ENCODE peak calls at places on chromosomes 3 and 15, in five cellular contexts. N is mammary epithelial cell, E is MM.1S, L is fibroblast of lung, H is HL-60. S is an unnamed sample.

GRCh38 chr15:101049856-101050646 is 130.9 kb downstream of the LRRK1 start:
- DNase-seq in E (no peak), L (no peak), N (no peak), H (no peak), S (no peak)

GRCh38 chr3:197795200-197795599 is 4.1 kb downstream of the LRCH3 start:
- DNase-seq in N (peak; percentile 71), H (no peak), L (peak; percentile 32), E (no peak), S (no peak)

GRCh38 chr3:164030194-164030593 is 1048.1 kb downstream of the SI start:
- DNase-seq in E (no peak), N (no peak), H (no peak), L (no peak), S (no peak)

GRCh38 chr3:48507256-48508061 is 3.5 kb upstream of the SHISA5 start:
- DNase-seq in E (peak; percentile 77), H (peak; percentile 72), N (peak; percentile 92), L (peak; percentile 83), S (peak; percentile 71)

GRCh38 chr3:40978442-40978841 is 220.9 kb upstream of the CTNNB1 start:
- DNase-seq in E (no peak), L (no peak), N (no peak), H (no peak), S (no peak)

GRCh38 chr3:29171583-29171990 is 109.3 kb upstream of the RBMS3 start:
- DNase-seq in L (no peak), N (no peak), H (no peak), E (peak; percentile 50), S (no peak)

GRCh38 chr3:111311709-111312235 is 230.2 kb upstream of the CD96 start:
- DNase-seq in N (no peak), E (peak; percentile 97), L (peak; percentile 83), H (no peak), S (no peak)

GRCh38 chr3:172257638-172258400 is 190.4 kb downstream of the GHSR start:
- DNase-seq in E (no peak), H (no peak), L (peak; percentile 93), N (no peak), S (no peak)

GRCh38 chr3:37620071-37620635 is 241.5 kb upstream of the CTDSPL start:
- DNase-seq in L (no peak), H (no peak), N (no peak), E (no peak), S (no peak)

GRCh38 chr3:178537123-178537754 is 1.0 kb downstream of the KCNMB2 start:
- DNase-seq in L (no peak), N (no peak), E (peak; percentile 48), H (no peak), S (no peak)

GRCh38 chr3:47367631-47368030 is 13.2 kb upstream of the PTPN23 start:
- DNase-seq in E (no peak), N (no peak), H (no peak), L (no peak), S (no peak)

GRCh38 chr15:79311901-79312553 is 1.1 kb downstream of the TMED3 start:
- DNase-seq in N (no peak), E (no peak), L (peak; percentile 4), H (peak; percentile 9), S (no peak)

GRCh38 chr15:85318048-85318731 is 62.2 kb upstream of the AKAP13 start:
- DNase-seq in E (peak; percentile 26), N (peak; percentile 90), L (peak; percentile 92), H (no peak), S (no peak)

GRCh38 chr15:41647269-41647668 is 12.9 kb upstream of the MGA start:
- DNase-seq in H (peak; percentile 17), E (no peak), L (no peak), N (no peak), S (no peak)

GRCh38 chr3:128383316-128384235 is 83.1 kb downstream of the DNAJB8 start:
- DNase-seq in E (peak; percentile 85), H (peak; percentile 12), N (peak; percentile 65), L (peak; percentile 39), S (peak; percentile 39)

GRCh38 chr3:11613851-11614491 is 29.7 kb downstream of the VGLL4 start:
- DNase-seq in L (no peak), N (no peak), E (no peak), H (no peak), S (no peak)

GRCh38 chr3:125115640-125116039 is 59.8 kb upstream of the HEG1 start:
- DNase-seq in E (no peak), H (no peak), N (no peak), L (peak; percentile 93), S (no peak)

GRCh38 chr3:161171113-161171512 is 50.0 kb upstream of the NMD3 start:
- DNase-seq in N (peak; percentile 60), L (peak; percentile 94), E (no peak), H (no peak), S (no peak)

GRCh38 chr15:52503788-52504496 is 24.7 kb downstream of the MYO5A start:
- DNase-seq in L (peak; percentile 84), E (peak; percentile 76), N (peak; percentile 83), H (no peak), S (no peak)

GRCh38 chr15:32919749-32920414 is 202.1 kb downstream of the GREM1 start:
- DNase-seq in H (no peak), E (no peak), L (peak; percentile 93), N (no peak), S (no peak)

DNA sequence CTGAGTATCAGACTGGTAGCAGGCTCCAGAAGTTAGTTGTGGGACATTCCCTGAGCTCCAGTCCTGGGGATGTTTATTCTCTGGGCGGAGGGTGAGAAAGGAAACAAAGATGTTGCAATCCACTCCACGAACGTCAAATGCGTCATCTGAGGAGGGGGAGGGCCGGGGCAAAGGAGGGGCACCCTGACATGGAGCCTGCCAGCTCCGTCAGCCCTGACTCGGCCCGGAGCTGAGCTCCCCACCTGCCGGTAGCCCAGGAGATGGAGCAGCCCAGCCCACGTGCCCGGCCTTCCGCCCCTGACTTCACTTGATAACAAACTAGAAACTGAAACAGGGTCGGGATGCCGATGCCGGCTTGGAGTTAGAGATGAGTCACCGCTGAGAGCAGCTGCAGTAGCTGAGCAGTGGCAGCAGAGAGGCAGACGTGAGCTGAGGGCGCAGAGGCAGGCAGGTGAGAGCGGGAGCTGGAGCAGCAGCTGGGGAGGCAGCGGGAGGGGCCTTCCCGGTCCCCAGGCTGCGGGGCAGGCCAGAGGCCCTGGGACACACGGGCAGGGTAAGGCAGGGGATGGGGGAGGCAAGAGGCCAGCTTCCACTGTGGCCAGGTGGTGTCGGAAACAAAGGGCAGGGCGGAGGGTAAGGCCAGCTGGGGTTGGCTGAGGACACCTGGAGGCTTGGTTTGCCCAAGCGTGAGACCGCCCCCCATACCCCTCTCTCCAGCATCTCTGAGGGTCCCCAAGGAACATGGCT is at the start of gene ISG20:
- DNase-seq in N (peak; percentile 99), H (peak; percentile 85), E (peak; percentile 98), L (peak; percentile 94), S (peak; percentile 95)
- TF ChIP-seq CTCF in N (peak; percentile 65), H (no peak), E (peak; percentile 49), L (peak; percentile 52), S (peak; percentile 65)

DNA sequence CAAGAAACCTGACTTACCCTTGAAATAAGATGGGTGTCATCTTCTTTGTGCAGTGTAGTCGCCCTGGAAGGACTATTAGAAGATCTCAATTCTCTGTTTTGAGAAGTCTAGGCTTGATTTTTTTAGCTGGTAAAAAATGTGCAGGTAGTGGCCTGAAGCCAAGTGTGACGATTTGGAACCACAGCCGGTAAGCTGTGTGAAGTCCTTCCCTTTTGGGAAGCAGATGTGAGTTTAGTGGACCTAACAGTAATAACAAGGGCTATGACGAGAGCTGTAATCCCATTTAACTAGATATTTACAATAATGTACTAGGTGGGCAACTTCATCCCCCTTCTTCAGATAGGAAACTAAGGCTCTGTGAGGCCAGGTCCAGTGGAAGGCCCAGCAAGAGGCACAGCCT is 81.7 kb upstream of the MYZAP start:
- DNase-seq in H (no peak), E (no peak), L (peak; percentile 34), N (no peak), S (no peak)
- H3K27ac ChIP-seq in H (no peak overlapping the region), E (no peak overlapping the region), L (no peak overlapping the region), N (no peak overlapping the region), S (no peak overlapping the region)

GRCh38 chr15:88608607-88609181 is 12.4 kb upstream of the AEN start:
- DNase-seq in E (no peak), L (no peak), N (no peak), H (no peak), S (no peak)

GRCh38 chr15:88604972-88605506 is 16.1 kb upstream of the AEN start:
- DNase-seq in E (no peak), N (no peak), L (no peak), H (no peak), S (no peak)

GRCh38 chr15:88605507-88606436 is 15.4 kb upstream of the AEN start:
- DNase-seq in N (peak; percentile 20), E (peak; percentile 15), L (peak; percentile 37), H (no peak), S (peak; percentile 33)

GRCh38 chr15:88604381-88604951 is 16.7 kb upstream of the AEN start:
- DNase-seq in E (no peak), H (no peak), N (no peak), L (no peak), S (no peak)

DNA sequence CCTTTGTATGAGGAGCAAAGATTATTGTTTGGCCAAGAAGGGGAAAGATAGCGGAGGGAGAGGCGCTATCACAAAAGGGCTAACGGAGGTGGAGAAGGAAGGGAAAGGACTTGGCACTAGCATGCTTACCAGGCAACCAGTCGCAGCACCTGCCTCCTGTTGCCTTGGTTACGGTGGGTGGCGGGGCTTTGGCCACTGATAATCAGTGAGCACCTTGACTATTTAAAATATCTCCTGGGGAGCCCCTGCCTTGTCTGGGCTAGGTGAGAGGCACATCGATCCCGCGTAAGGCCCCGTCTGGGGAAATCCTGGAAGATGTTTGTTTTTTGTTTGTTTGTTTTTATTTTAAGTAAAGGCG is 14.7 kb upstream of the AEN start:
- DNase-seq in E (no peak), H (no peak), N (no peak), L (no peak), S (no peak)
- H3K27me3 ChIP-seq in E (peaks cover 31% of the 10 kb centered on the region), H (peaks cover 44% of the 10 kb centered on the region), N (peaks cover 40% of the 10 kb centered on the region), L (peaks cover 34% of the 10 kb centered on the region), S (peaks cover 82% of the 10 kb centered on the region)

GRCh38 chr3:71510485-71510884 is 73.0 kb downstream of the FOXP1 start:
- DNase-seq in N (no peak), H (no peak), E (peak; percentile 44), L (peak; percentile 87), S (no peak)
- TF ChIP-seq CTCF in N (no peak), H (no peak), E (peak; percentile 6), L (peak; percentile 31), S (no peak)

DNA sequence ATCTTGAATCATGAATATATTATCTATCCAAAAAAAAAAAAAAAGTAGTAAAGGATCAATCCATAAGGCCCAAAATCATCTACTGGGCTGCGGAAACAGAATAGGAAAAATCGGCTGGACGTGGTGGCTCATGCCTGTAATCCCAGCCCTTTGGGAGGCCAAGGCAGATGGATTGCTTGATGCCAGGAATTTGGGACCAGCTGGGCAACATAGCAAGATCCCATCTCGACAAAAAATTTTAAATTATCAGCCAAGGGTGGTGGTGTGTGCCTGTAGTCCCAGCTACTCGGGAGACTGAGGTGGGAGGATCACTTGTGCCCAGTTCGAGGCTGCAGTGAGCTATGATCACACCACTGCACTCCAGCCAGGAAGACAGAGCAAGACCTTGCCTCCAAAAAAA is 6.1 kb upstream of the DVL3 start:
- DNase-seq in E (no peak), L (no peak), N (no peak), H (no peak), S (no peak)
- H3K27ac ChIP-seq in E (no peak overlapping the region), L (no peak overlapping the region), N (no peak overlapping the region), H (no peak overlapping the region), S (no peak overlapping the region)

GRCh38 chr15:73688455-73688854 is 4.3 kb downstream of the CD276 start:
- DNase-seq in L (peak; percentile 47), N (no peak), E (no peak), H (no peak), S (no peak)
- H3K27me3 ChIP-seq in L (no peaks in the 10 kb centered on the region), N (no peaks in the 10 kb centered on the region), E (no peaks in the 10 kb centered on the region), H (peaks cover 28% of the 10 kb centered on the region), S (peaks cover 51% of the 10 kb centered on the region)

S was measured in CD4-positive, alpha-beta T cell.